ENCODE peak calls at places on chromosomes 13 and 19, in nine cellular contexts. F is cardiac fibroblast, W is fibroblast of lung, L is foreskin fibroblast, G is fibroblast of the aortic adventitia, A is A549, Z is fibroblast of pulmonary artery, K is astrocyte of the spinal cord, S is GM20000. J is an unnamed sample.

GRCh38 chr19:19900124-19900523 is 622 bp upstream of the ZNF93 start:
- DNase-seq in W (peak; percentile 91), Z (peak; percentile 71), A (no peak), S (peak; percentile 3), F (peak; percentile 40), K (peak; percentile 79), G (peak; percentile 29), L (peak; percentile 63), J (no peak)

GRCh38 chr19:34475975-34476594 is 5.5 kb upstream of the WTIP start:
- DNase-seq in W (no peak), Z (no peak), F (no peak), L (no peak), K (no peak), S (no peak), A (no peak), G (no peak), J (no peak)

GRCh38 chr19:1259873-1260748 is 9.0 kb upstream of the CIRBP start:
- DNase-seq in W (no peak), F (no peak), Z (no peak), L (peak; percentile 61), A (peak; percentile 77), G (no peak), S (peak; percentile 65), K (no peak), J (no peak)

GRCh38 chr13:44365008-44365407 is 8.6 kb upstream of the SERP2 start:
- DNase-seq in F (no peak), S (no peak), K (peak; percentile 47), Z (no peak), W (peak; percentile 92), A (no peak), G (no peak), L (peak; percentile 62), J (no peak)

GRCh38 chr13:30847697-30848307 is 58.3 kb upstream of the MEDAG start:
- DNase-seq in S (no peak), K (peak; percentile 100), A (no peak), F (peak; percentile 99), L (peak; percentile 88), G (peak; percentile 100), W (peak; percentile 100), Z (peak; percentile 99), J (no peak)

GRCh38 chr13:36475468-36475867 is 43.2 kb downstream of the CCNA1 start:
- DNase-seq in F (peak; percentile 19), W (peak; percentile 5), K (no peak), L (peak; percentile 29), Z (peak; percentile 44), G (peak; percentile 32), S (no peak), A (peak; percentile 7), J (no peak)

GRCh38 chr19:13163609-13164364 is 13.6 kb downstream of the IER2 start:
- DNase-seq in W (peak; percentile 85), A (peak; percentile 94), F (peak; percentile 95), K (peak; percentile 85), Z (peak; percentile 94), S (peak; percentile 41), G (peak; percentile 81), L (peak; percentile 97), J (peak; percentile 64)

GRCh38 chr13:47803131-47803530 is 197.9 kb downstream of the SUCLA2 start:
- DNase-seq in L (no peak), F (no peak), S (no peak), A (no peak), W (no peak), K (no peak), G (no peak), Z (no peak), J (no peak)

GRCh38 chr13:107117327-107118012 is 549.5 kb upstream of the ARGLU1 start:
- DNase-seq in L (peak; percentile 2), S (no peak), K (no peak), F (no peak), W (peak; percentile 22), Z (no peak), G (no peak), A (no peak), J (no peak)

GRCh38 chr13:43196750-43197149 is 173.4 kb downstream of the DNAJC15 start:
- DNase-seq in F (no peak), K (no peak), Z (no peak), A (no peak), G (no peak), L (peak; percentile 3), S (no peak), W (no peak), J (no peak)

GRCh38 chr13:33388254-33388998 is 102.9 kb upstream of the STARD13 start:
- DNase-seq in F (no peak), K (no peak), G (peak; percentile 7), W (no peak), L (peak; percentile 10), S (no peak), A (peak; percentile 14), Z (no peak), J (no peak)

GRCh38 chr13:73741111-73741510 is 393.1 kb downstream of the KLF12 start:
- DNase-seq in K (no peak), F (peak; percentile 24), G (peak; percentile 21), L (peak; percentile 29), Z (peak; percentile 11), W (peak; percentile 10), A (no peak), S (no peak), J (no peak)

GRCh38 chr13:113958373-113958772 is 15.5 kb downstream of the C13orf46 start:
- DNase-seq in F (no peak), K (no peak), L (no peak), Z (no peak), A (no peak), S (no peak), W (no peak), G (no peak), J (no peak)

GRCh38 chr13:35804901-35805300 is 326.3 kb downstream of the DCLK1 start:
- DNase-seq in K (no peak), Z (no peak), F (no peak), S (no peak), G (peak; percentile 17), W (peak; percentile 45), A (no peak), L (peak; percentile 41), J (no peak)

GRCh38 chr13:30107536-30108136 is 199.7 kb downstream of the KATNAL1 start:
- DNase-seq in S (no peak), G (peak; percentile 47), K (no peak), F (no peak), A (peak; percentile 8), Z (no peak), L (peak; percentile 91), W (no peak), J (no peak)

GRCh38 chr19:35889370-35890112 is 10.8 kb downstream of the NFKBID start:
- DNase-seq in F (no peak), L (no peak), W (no peak), K (no peak), A (no peak), Z (no peak), G (no peak), S (no peak), J (no peak)

GRCh38 chr13:42272115-42272756 is at the start of gene AKAP11:
- DNase-seq in K (peak; percentile 53), F (peak; percentile 54), W (peak; percentile 66), S (no peak), A (peak; percentile 15), L (peak; percentile 59), Z (peak; percentile 49), G (peak; percentile 50), J (peak; percentile 38)

GRCh38 chr19:2047449-2048103 is 3.5 kb downstream of the MKNK2 start:
- DNase-seq in W (no peak), F (peak; percentile 50), S (no peak), K (no peak), L (peak; percentile 67), A (peak; percentile 75), Z (no peak), G (no peak), J (no peak)

GRCh38 chr19:39434123-39435076 is 1.3 kb downstream of the RPS16 start:
- DNase-seq in A (peak; percentile 38), W (no peak), Z (no peak), G (no peak), L (no peak), F (no peak), K (no peak), S (no peak), J (no peak)

GRCh38 chr19:9967326-9967725 is 31.0 kb upstream of the OLFM2 start:
- DNase-seq in G (no peak), A (peak; percentile 14), L (peak; percentile 27), W (no peak), Z (peak; percentile 13), F (peak; percentile 19), K (no peak), S (no peak), J (no peak)
- TF ChIP-seq CTCF in G (no peak), A (no peak), L (no peak), W (no peak), Z (no peak), F (no peak), K (no peak), S (no peak), J (no peak)

GRCh38 chr19:48446579-48446978 is 796 bp downstream of the GRWD1 start:
- DNase-seq in L (no peak), W (no peak), Z (no peak), K (no peak), S (peak; percentile 6), G (no peak), A (no peak), F (no peak), J (no peak)

GRCh38 chr19:48444129-48444932 is 1.5 kb upstream of the GRWD1 start:
- DNase-seq in Z (no peak), K (no peak), W (no peak), A (no peak), S (peak; percentile 52), G (no peak), L (no peak), F (no peak), J (no peak)

GRCh38 chr19:48445256-48445605 is 552 bp upstream of the GRWD1 start:
- DNase-seq in L (peak; percentile 92), G (peak; percentile 96), A (peak; percentile 93), F (peak; percentile 96), Z (peak; percentile 94), K (peak; percentile 93), W (peak; percentile 93), S (peak; percentile 78), J (no peak)

GRCh38 chr19:48444933-48445194 is 919 bp upstream of the GRWD1 start:
- DNase-seq in Z (no peak), K (no peak), F (peak; percentile 8), G (no peak), L (peak; percentile 16), W (no peak), A (no peak), S (no peak), J (no peak)

GRCh38 chr19:48445606-48446481 is at the start of gene GRWD1:
- DNase-seq in S (peak; percentile 97), A (peak; percentile 99), L (peak; percentile 96), F (peak; percentile 97), G (peak; percentile 97), K (peak; percentile 96), Z (peak; percentile 98), W (peak; percentile 96), J (peak; percentile 79)
- TF ChIP-seq CTCF in S (no peak), A (peak; percentile 24), L (no peak), F (no peak), G (peak; percentile 13), K (peak; percentile 6), Z (no peak), W (peak; percentile 9), J (peak; percentile 23)

GRCh38 chr19:17772172-17772571 is 20.9 kb downstream of the FCHO1 start:
- DNase-seq in F (no peak), L (no peak), K (no peak), S (no peak), W (peak; percentile 27), A (peak; percentile 69), Z (peak; percentile 40), G (peak; percentile 21), J (no peak)
- TF ChIP-seq CTCF in F (no peak), L (no peak), K (no peak), S (no peak), W (no peak), A (no peak), Z (no peak), G (no peak), J (no peak)

GRCh38 chr13:59487883-59488282 is 675.8 kb downstream of the DIAPH3 start:
- DNase-seq in F (no peak), A (peak; percentile 0), W (no peak), K (no peak), Z (no peak), L (no peak), S (no peak), G (no peak), J (no peak)
- TF ChIP-seq CTCF in F (peak; percentile 4), A (no peak), W (no peak), K (peak; percentile 15), Z (no peak), L (no peak), S (no peak), G (no peak), J (no peak)

J was measured in neural crest cell.